ENCODE peak calls at places on chromosome 17, in five cellular contexts. E, B, A, V and H are unnamed samples.

GRCh38 chr17:19651461-19652238 is 3.1 kb downstream of the ALDH3A2 start:
- DNase-seq in E (no peak), B (no peak), A (no peak), V (no peak), H (no peak)

GRCh38 chr17:73192219-73192893 is 499 bp upstream of the COG1 start:
- DNase-seq in E (peak), B (peak), A (peak), V (peak), H (peak)

GRCh38 chr17:49742256-49742655 is 21.7 kb downstream of the FAM117A start:
- DNase-seq in E (peak), B (no peak), A (no peak), V (no peak), H (no peak)

GRCh38 chr17:40819528-40820125 is 2.8 kb downstream of the KRT10 start:
- DNase-seq in E (no peak), B (no peak), A (no peak), V (no peak), H (peak)

GRCh38 chr17:34254651-34255380 is at the start of gene CCL2:
- DNase-seq in E (peak), B (peak), A (peak), V (no peak), H (peak)

GRCh38 chr17:83053021-83053778 is 26.2 kb upstream of the METRNL start:
- DNase-seq in E (no peak), B (no peak), A (peak), V (no peak), H (no peak)

GRCh38 chr17:28105501-28105900 is 63.0 kb downstream of the NLK start:
- DNase-seq in E (no peak), B (no peak), A (no peak), V (no peak), H (no peak)

GRCh38 chr17:17019891-17020456 is 22.3 kb upstream of the MPRIP start:
- DNase-seq in E (no peak), B (no peak), A (peak), V (no peak), H (no peak)

GRCh38 chr17:72056155-72056554 is 64.7 kb upstream of the SOX9 start:
- DNase-seq in E (no peak), B (no peak), A (no peak), V (no peak), H (no peak)

GRCh38 chr17:65115721-65116312 is 21.4 kb upstream of the RGS9 start:
- DNase-seq in E (no peak), B (no peak), A (no peak), V (no peak), H (no peak)

GRCh38 chr17:43755389-43755875 is 3.2 kb downstream of the SOST start:
- DNase-seq in E (no peak), B (no peak), A (no peak), V (no peak), H (peak)

GRCh38 chr17:51909971-51910370 is 248.5 kb downstream of the CA10 start:
- DNase-seq in E (no peak), B (no peak), A (no peak), V (no peak), H (no peak)

GRCh38 chr17:33520404-33521032 is 227.4 kb upstream of the ASIC2 start:
- DNase-seq in E (peak), B (peak), A (peak), V (peak), H (peak)

GRCh38 chr17:78359216-78359935 is 501 bp downstream of the SOCS3 start:
- DNase-seq in E (no peak), B (no peak), A (peak), V (peak), H (peak)

GRCh38 chr17:8806206-8807069 is 7.3 kb upstream of the MFSD6L start:
- DNase-seq in E (peak), B (no peak), A (no peak), V (no peak), H (no peak)

GRCh38 chr17:29116652-29117439 is 63.4 kb downstream of the MYO18A start:
- DNase-seq in E (peak), B (peak), A (peak), V (peak), H (peak)

GRCh38 chr17:7323731-7324437 is 5.3 kb downstream of the NEURL4 start:
- DNase-seq in E (no peak), B (no peak), A (peak), V (peak), H (peak)

GRCh38 chr17:81488276-81488860 is 24.2 kb downstream of the ACTG1 start:
- DNase-seq in E (no peak), B (no peak), A (no peak), V (no peak), H (peak)

GRCh38 chr17:13395346-13395745 is 206.4 kb downstream of the HS3ST3A1 start:
- DNase-seq in E (no peak), B (no peak), A (no peak), V (no peak), H (no peak)

GRCh38 chr17:61209524-61209923 is 190.1 kb upstream of the TBX2 start:
- DNase-seq in E (no peak), B (no peak), A (no peak), V (no peak), H (no peak)

GRCh38 chr17:4407851-4408250 is 25.9 kb upstream of the SPNS3 start:
- DNase-seq in E (no peak), B (no peak), A (no peak), V (no peak), H (peak)

GRCh38 chr17:81046131-81046769 is 11.3 kb downstream of the BAIAP2 start:
- DNase-seq in E (no peak), B (no peak), A (no peak), V (no peak), H (no peak)

GRCh38 chr17:43175213-43176118 is 4.5 kb downstream of the NBR1 start:
- DNase-seq in E (no peak), B (no peak), A (no peak), V (no peak), H (peak)

GRCh38 chr17:7439462-7440112 is at the start of gene FGF11:
- DNase-seq in E (no peak), B (no peak), A (no peak), V (no peak), H (no peak)

GRCh38 chr17:7845359-7846062 is 9.4 kb upstream of the TMEM88 start:
- DNase-seq in E (no peak), B (no peak), A (peak), V (no peak), H (no peak)

GRCh38 chr17:512926-513325 is 160.3 kb upstream of the RPH3AL start:
- DNase-seq in E (no peak), B (no peak), A (no peak), V (no peak), H (peak)

GRCh38 chr17:10499950-10500349 is 18.4 kb downstream of the MYH1 start:
- DNase-seq in E (no peak), B (no peak), A (no peak), V (no peak), H (no peak)

GRCh38 chr17:69175262-69175811 is 33.6 kb upstream of the ABCA6 start:
- DNase-seq in E (no peak), B (no peak), A (no peak), V (no peak), H (no peak)

GRCh38 chr17:68514809-68515208 is 2.6 kb downstream of the PRKAR1A start:
- DNase-seq in E (no peak), B (no peak), A (no peak), V (no peak), H (peak)

GRCh38 chr17:19573075-19573474 is 39.4 kb downstream of the SLC47A1 start:
- DNase-seq in E (no peak), B (peak), A (no peak), V (no peak), H (peak)

GRCh38 chr17:67629963-67630320 is 87.8 kb upstream of the NOL11 start:
- DNase-seq in E (peak), B (peak), A (no peak), V (no peak), H (peak)

GRCh38 chr17:80210348-80211108 is 9.6 kb downstream of the SGSH start:
- DNase-seq in E (no peak), B (no peak), A (no peak), V (no peak), H (no peak)

GRCh38 chr17:44922746-44923470 is 7.6 kb upstream of the GFAP start:
- DNase-seq in E (no peak), B (no peak), A (peak), V (no peak), H (no peak)

GRCh38 chr17:50935201-50936124 is 69.3 kb upstream of the TOB1 start:
- DNase-seq in E (no peak), B (no peak), A (peak), V (no peak), H (no peak)

GRCh38 chr17:28725166-28725659 is 820 bp downstream of the TLCD1 start:
- DNase-seq in E (peak), B (no peak), A (no peak), V (no peak), H (peak)

GRCh38 chr17:34318474-34318873 is 761 bp upstream of the CCL8 start:
- DNase-seq in E (peak), B (no peak), A (peak), V (no peak), H (peak)

GRCh38 chr17:48500435-48501426 is 30.1 kb downstream of the HOXB1 start:
- DNase-seq in E (no peak), B (no peak), A (no peak), V (no peak), H (no peak)

GRCh38 chr17:45320931-45321461 is 4.2 kb upstream of the MAP3K14 start:
- DNase-seq in E (no peak), B (peak), A (peak), V (no peak), H (peak)

GRCh38 chr17:80894439-80894721 is 97.3 kb upstream of the CHMP6 start:
- DNase-seq in E (no peak), B (peak), A (no peak), V (no peak), H (no peak)